ENCODE peak calls at places on chromosomes 6 and 20, in five cellular contexts. F is PC-3, V is NCI-H345, I is SHP77, B is psoas muscle. P is an unnamed sample.

GRCh38 chr6:158026054-158026900 is 44.6 kb downstream of the SYNJ2 start:
- DNase-seq in F (peak; percentile 74), V (peak; percentile 94), I (peak; percentile 87), B (peak; percentile 87), P (peak; percentile 76)

GRCh38 chr6:166162599-166163342 is 4.9 kb downstream of the TBXT start:
- DNase-seq in F (no peak), V (no peak), I (no peak), B (no peak), P (no peak)

GRCh38 chr6:79868098-79868722 is 79.1 kb downstream of the ELOVL4 start:
- DNase-seq in F (peak; percentile 80), V (peak; percentile 83), I (peak; percentile 80), B (no peak), P (peak; percentile 77)

GRCh38 chr6:50120300-50120699 is 70.6 kb upstream of the DEFB112 start:
- DNase-seq in F (peak; percentile 41), V (no peak), I (no peak), B (no peak), P (no peak)

GRCh38 chr6:69894578-69895347 is 28.4 kb downstream of the COL19A1 start:
- DNase-seq in F (peak; percentile 4), V (no peak), I (no peak), B (no peak), P (no peak)

GRCh38 chr20:49132995-49133451 is 55.1 kb downstream of the STAU1 start:
- DNase-seq in F (peak; percentile 90), V (peak; percentile 15), I (peak; percentile 25), B (no peak), P (no peak)

GRCh38 chr20:58482416-58482815 is 32.8 kb downstream of the APCDD1L start:
- DNase-seq in F (no peak), V (no peak), I (no peak), B (no peak), P (no peak)

GRCh38 chr6:134173936-134174789 is 121.7 kb upstream of the SLC2A12 start:
- DNase-seq in F (peak; percentile 85), V (peak; percentile 81), I (peak; percentile 62), B (peak; percentile 83), P (peak; percentile 55)

GRCh38 chr6:25173232-25173631 is 105.9 kb upstream of the CARMIL1 start:
- DNase-seq in F (peak; percentile 16), V (no peak), I (no peak), B (no peak), P (no peak)

GRCh38 chr20:60851826-60852704 is 400.0 kb upstream of the CDH4 start:
- DNase-seq in F (no peak), V (no peak), I (peak; percentile 18), B (no peak), P (peak; percentile 17)

GRCh38 chr6:116011520-116011919 is 49.2 kb downstream of the FRK start:
- DNase-seq in F (peak; percentile 80), V (no peak), I (no peak), B (no peak), P (no peak)

GRCh38 chr6:5749666-5750215 is 257.0 kb downstream of the NRN1 start:
- DNase-seq in F (no peak), V (no peak), I (no peak), B (no peak), P (no peak)

GRCh38 chr6:114247101-114247500 is 95.7 kb downstream of the HS3ST5 start:
- DNase-seq in F (no peak), V (no peak), I (no peak), B (no peak), P (no peak)

GRCh38 chr6:26012061-26012460 is 49.5 kb downstream of the TRIM38 start:
- DNase-seq in F (no peak), V (no peak), I (no peak), B (no peak), P (no peak)

GRCh38 chr6:36113701-36114100 is 16.6 kb upstream of the MAPK13 start:
- DNase-seq in F (no peak), V (no peak), I (no peak), B (no peak), P (no peak)

GRCh38 chr20:62317167-62317655 is 14.4 kb downstream of the ADRM1 start:
- DNase-seq in F (no peak), V (no peak), I (no peak), B (no peak), P (no peak)

GRCh38 chr6:158376650-158377081 is 64.4 kb downstream of the TULP4 start:
- DNase-seq in F (no peak), V (no peak), I (peak; percentile 39), B (peak; percentile 55), P (no peak)

GRCh38 chr6:31042801-31043200 is 32.5 kb downstream of the MUC22 start:
- DNase-seq in F (peak; percentile 80), V (no peak), I (peak; percentile 4), B (peak; percentile 23), P (peak; percentile 19)

GRCh38 chr20:24662756-24663399 is 193.4 kb downstream of the SYNDIG1 start:
- DNase-seq in F (no peak), V (no peak), I (no peak), B (no peak), P (no peak)

GRCh38 chr20:4152696-4153235 is 137.4 kb upstream of the RNF24 start:
- DNase-seq in F (peak; percentile 27), V (no peak), I (no peak), B (no peak), P (no peak)

GRCh38 chr6:41280658-41281057 is 5.8 kb downstream of the TREM1 start:
- DNase-seq in F (peak; percentile 14), V (no peak), I (no peak), B (no peak), P (no peak)

GRCh38 chr6:53103993-53104675 is 38.9 kb downstream of the FBXO9 start:
- DNase-seq in F (peak; percentile 58), V (peak; percentile 8), I (no peak), B (no peak), P (no peak)

GRCh38 chr6:32153252-32153834 is 598 bp upstream of the PPT2 start:
- DNase-seq in F (peak; percentile 36), V (no peak), I (peak; percentile 56), B (peak; percentile 34), P (no peak)

GRCh38 chr20:57579898-57580447 is 19.1 kb downstream of the PCK1 start:
- DNase-seq in F (no peak), V (no peak), I (no peak), B (no peak), P (no peak)

GRCh38 chr6:157912326-157912725 is 69.3 kb upstream of the SYNJ2 start:
- DNase-seq in F (no peak), V (no peak), I (no peak), B (no peak), P (no peak)

GRCh38 chr6:117549606-117550005 is 52.7 kb downstream of the GOPC start:
- DNase-seq in F (no peak), V (no peak), I (no peak), B (no peak), P (no peak)

GRCh38 chr6:43878823-43879495 is 108.9 kb downstream of the VEGFA start:
- DNase-seq in F (peak; percentile 10), V (peak; percentile 24), I (no peak), B (no peak), P (peak; percentile 31)

GRCh38 chr6:107186047-107186446 is 70.7 kb upstream of the BEND3 start:
- DNase-seq in F (no peak), V (no peak), I (no peak), B (no peak), P (no peak)

GRCh38 chr20:61581825-61582188 is 329.7 kb downstream of the CDH4 start:
- DNase-seq in F (no peak), V (no peak), I (no peak), B (no peak), P (no peak)

GRCh38 chr20:50572922-50573777 is 63.0 kb downstream of the PTPN1 start:
- DNase-seq in F (no peak), V (peak; percentile 78), I (peak; percentile 62), B (peak; percentile 83), P (peak; percentile 86)

GRCh38 chr6:15400572-15401004 is 154.7 kb downstream of the JARID2 start:
- DNase-seq in F (peak; percentile 42), V (no peak), I (peak; percentile 71), B (peak; percentile 65), P (no peak)

GRCh38 chr6:56040875-56041274 is 165.5 kb upstream of the BMP5 start:
- DNase-seq in F (no peak), V (no peak), I (no peak), B (no peak), P (no peak)

GRCh38 chr6:148379966-148380653 is 37.5 kb downstream of the SASH1 start:
- DNase-seq in F (no peak), V (no peak), I (no peak), B (peak; percentile 41), P (no peak)

GRCh38 chr20:62951896-62952372 is 575 bp upstream of the SLC17A9 start:
- DNase-seq in F (no peak), V (no peak), I (no peak), B (no peak), P (no peak)

GRCh38 chr20:62117658-62118057 is 4.6 kb upstream of the LSM14B start:
- DNase-seq in F (no peak), V (no peak), I (peak; percentile 52), B (peak; percentile 37), P (no peak)

GRCh38 chr6:137904822-137905617 is 38.0 kb downstream of the TNFAIP3 start:
- DNase-seq in F (no peak), V (no peak), I (no peak), B (no peak), P (no peak)

P was measured in NCI-H1092.